ENCODE peak calls at places on chromosomes 11 and 22, in six cellular contexts. V is CD4-positive, alpha-beta memory T cell; D is HCT116; J is neural progenitor cell; U is IMR-90; H is body of pancreas. C is an unnamed sample.

GRCh38 chr11:36411202-36411640 is 98.9 kb downstream of the TRAF6 start:
- DNase-seq in H (no peak), J (no peak), U (no peak), D (no peak), V (no peak), C (no peak)

GRCh38 chr22:44389181-44389580 is 76.4 kb upstream of the SHISAL1 start:
- DNase-seq in U (no peak), H (no peak), D (no peak), J (no peak), V (no peak), C (no peak)

GRCh38 chr11:9577551-9577950 is 4.1 kb downstream of the WEE1 start:
- DNase-seq in U (peak; percentile 58), V (peak; percentile 29), H (no peak), J (no peak), D (no peak), C (peak; percentile 54)

GRCh38 chr11:72781063-72781312 is 12.9 kb downstream of the STARD10 start:
- DNase-seq in D (no peak), V (no peak), J (no peak), H (peak; percentile 81), U (no peak), C (no peak)

GRCh38 chr22:39242809-39243442 is 1.9 kb downstream of the PDGFB start:
- DNase-seq in U (no peak), V (peak; percentile 54), H (peak; percentile 83), D (no peak), J (peak; percentile 53), C (no peak)

GRCh38 chr11:134483857-134484256 is 71.8 kb upstream of the B3GAT1 start:
- DNase-seq in U (no peak), J (no peak), V (no peak), H (no peak), D (no peak), C (no peak)

GRCh38 chr11:67698247-67698646 is 23.8 kb upstream of the ALDH3B2 start:
- DNase-seq in H (no peak), V (no peak), J (no peak), U (no peak), D (peak; percentile 22), C (no peak)

GRCh38 chr11:587978-588380 is 11.7 kb downstream of the PHRF1 start:
- DNase-seq in H (no peak), D (no peak), U (peak; percentile 58), J (no peak), V (peak; percentile 61), C (peak; percentile 60)

GRCh38 chr22:24894220-24894975 is 52.1 kb downstream of the LHFPL7 start:
- DNase-seq in D (peak; percentile 89), H (peak; percentile 98), U (peak; percentile 68), V (no peak), J (no peak), C (peak; percentile 97)

GRCh38 chr11:132158091-132158490 is 787.7 kb downstream of the NTM start:
- DNase-seq in U (peak; percentile 14), D (no peak), J (peak; percentile 37), V (no peak), H (peak; percentile 8), C (peak; percentile 16)

GRCh38 chr11:125428486-125429173 is 67.4 kb downstream of the FEZ1 start:
- DNase-seq in V (no peak), D (no peak), H (no peak), J (no peak), U (no peak), C (no peak)

GRCh38 chr22:17945156-17945850 is 79.1 kb downstream of the MICAL3 start:
- DNase-seq in D (no peak), V (no peak), U (no peak), J (no peak), H (peak; percentile 34), C (no peak)

GRCh38 chr22:27218521-27218920 is 561.1 kb downstream of the MIAT start:
- DNase-seq in J (no peak), V (no peak), D (no peak), H (no peak), U (no peak), C (no peak)

GRCh38 chr22:49934891-49935557 is 16.6 kb downstream of the CRELD2 start:
- DNase-seq in H (peak; percentile 81), D (no peak), J (peak; percentile 65), V (peak; percentile 81), U (peak; percentile 39), C (peak; percentile 59)

GRCh38 chr11:101807521-101807920 is 107.3 kb upstream of the CEP126 start:
- DNase-seq in J (no peak), D (no peak), V (no peak), H (no peak), U (no peak), C (no peak)

GRCh38 chr22:32967285-32968101 is 90.7 kb downstream of the SYN3 start:
- DNase-seq in J (no peak), H (no peak), U (no peak), V (no peak), D (no peak), C (no peak)

GRCh38 chr11:26901162-26901561 is 92.8 kb upstream of the FIBIN start:
- DNase-seq in J (no peak), D (no peak), V (no peak), U (no peak), H (no peak), C (peak; percentile 13)

GRCh38 chr11:101717621-101718020 is 133.8 kb upstream of the TRPC6 start:
- DNase-seq in J (no peak), D (no peak), V (no peak), U (peak; percentile 11), H (no peak), C (no peak)

GRCh38 chr11:63142459-63142858 is 1.6 kb downstream of the SLC22A24 start:
- DNase-seq in D (no peak), V (no peak), J (no peak), U (no peak), H (no peak), C (no peak)

GRCh38 chr11:117822031-117822521 is 2.5 kb downstream of the FXYD2 start:
- DNase-seq in J (peak; percentile 68), V (peak; percentile 43), U (no peak), D (no peak), H (peak; percentile 74), C (no peak)

GRCh38 chr11:122405788-122406341 is 249.7 kb upstream of the UBASH3B start:
- DNase-seq in V (no peak), U (peak; percentile 81), D (no peak), J (no peak), H (no peak), C (peak; percentile 57)

DNA sequence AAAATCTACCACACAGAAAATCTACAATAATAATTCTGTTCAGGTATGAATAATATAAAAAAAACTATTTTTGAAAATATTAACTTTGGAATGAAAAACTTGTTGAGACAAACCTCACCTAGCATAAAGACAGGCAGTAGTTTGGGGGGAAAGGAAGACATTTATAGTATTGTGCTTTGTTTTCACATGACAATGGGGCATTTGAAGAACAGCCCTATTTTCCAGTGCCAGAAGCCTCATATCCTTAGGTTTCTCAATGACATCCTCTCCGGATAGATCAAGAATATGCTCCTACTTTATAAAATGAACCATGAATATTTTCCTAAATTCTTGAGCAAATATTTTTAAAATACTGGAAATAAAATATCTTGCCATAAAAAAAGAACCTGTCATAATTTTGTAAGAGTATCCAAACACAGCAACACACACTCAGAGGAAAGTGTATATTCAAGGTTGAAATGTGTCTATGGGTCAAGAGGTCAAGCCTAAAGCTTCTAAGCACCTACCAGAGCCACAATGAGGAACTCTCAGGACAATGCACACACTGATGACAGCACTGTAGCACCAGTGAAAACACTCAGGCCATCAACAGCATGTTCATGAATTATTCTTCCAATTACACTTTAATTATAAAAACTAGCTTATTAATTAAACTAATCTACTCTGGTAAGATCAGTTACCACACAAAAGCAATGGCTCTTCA is 68.7 kb downstream of the MRTFA start:
- DNase-seq in V (no peak), D (no peak), H (no peak), J (no peak), U (no peak), C (no peak)
- H3K27ac ChIP-seq in V (no peak overlapping the region), D (no peak overlapping the region), H (no peak overlapping the region), J (no peak overlapping the region), U (no peak overlapping the region), C (no peak overlapping the region)

DNA sequence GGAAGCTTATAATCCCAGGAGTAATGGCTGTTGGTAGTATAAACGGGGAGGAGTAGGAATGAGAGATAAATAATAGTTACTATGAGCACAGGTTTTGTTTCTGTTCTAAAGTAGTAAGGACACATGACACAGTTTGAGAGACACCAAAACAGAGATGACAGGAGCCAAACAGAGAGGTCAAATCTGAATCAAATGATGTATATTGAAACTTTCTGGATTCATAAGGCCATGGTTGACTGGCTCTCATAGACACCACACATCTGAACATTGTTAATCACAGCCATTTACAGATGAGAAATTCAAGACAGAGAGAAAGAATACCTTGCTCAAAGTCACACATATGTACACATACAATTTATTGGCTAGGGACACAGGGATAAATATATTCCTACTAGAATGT is 63.4 kb upstream of the UCP3 start:
- DNase-seq in U (no peak), V (no peak), H (no peak), J (no peak), D (no peak), C (no peak)
- H3K27ac ChIP-seq in U (no peak overlapping the region), V (no peak overlapping the region), H (no peak overlapping the region), J (no peak overlapping the region), D (no peak overlapping the region), C (no peak overlapping the region)

DNA sequence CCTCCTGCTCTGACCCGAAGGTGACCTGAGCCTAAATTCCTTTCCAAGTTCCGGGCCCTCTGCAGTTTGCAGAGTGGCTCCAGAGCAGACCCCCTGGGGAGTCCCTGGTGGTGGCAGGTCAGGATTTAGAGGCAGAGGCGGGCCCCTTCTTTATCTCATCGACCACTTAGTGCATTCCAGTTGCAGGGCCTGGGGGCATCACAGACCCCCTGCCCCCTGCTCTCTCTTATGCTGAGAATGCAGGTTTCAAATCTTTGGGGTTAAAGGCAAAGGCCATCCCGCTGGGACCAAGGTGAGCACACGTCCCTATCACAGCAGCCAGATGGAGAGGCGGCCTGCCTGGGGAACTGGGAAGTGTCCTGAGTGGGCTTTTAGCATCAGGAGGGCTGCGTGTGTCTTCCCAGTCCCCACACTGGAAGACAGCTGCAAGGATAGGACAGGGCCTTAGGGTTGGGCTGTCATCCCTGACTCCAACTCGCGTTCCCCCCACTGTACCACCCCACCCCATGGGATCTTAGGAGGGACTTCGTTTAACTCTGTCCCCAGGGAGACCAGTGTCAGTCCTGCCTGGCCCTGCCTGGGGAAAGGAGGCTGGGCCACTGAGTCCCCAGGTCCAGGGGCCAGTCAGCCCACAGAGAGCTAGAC is 11.3 kb downstream of the DERL3 start:
- DNase-seq in H (no peak), D (no peak), V (no peak), U (no peak), J (peak; percentile 1), C (no peak)
- H3K27ac ChIP-seq in H (no peak overlapping the region), D (no peak overlapping the region), V (no peak overlapping the region), U (no peak overlapping the region), J (no peak overlapping the region), C (peak overlapping the region; percentile 61)

DNA sequence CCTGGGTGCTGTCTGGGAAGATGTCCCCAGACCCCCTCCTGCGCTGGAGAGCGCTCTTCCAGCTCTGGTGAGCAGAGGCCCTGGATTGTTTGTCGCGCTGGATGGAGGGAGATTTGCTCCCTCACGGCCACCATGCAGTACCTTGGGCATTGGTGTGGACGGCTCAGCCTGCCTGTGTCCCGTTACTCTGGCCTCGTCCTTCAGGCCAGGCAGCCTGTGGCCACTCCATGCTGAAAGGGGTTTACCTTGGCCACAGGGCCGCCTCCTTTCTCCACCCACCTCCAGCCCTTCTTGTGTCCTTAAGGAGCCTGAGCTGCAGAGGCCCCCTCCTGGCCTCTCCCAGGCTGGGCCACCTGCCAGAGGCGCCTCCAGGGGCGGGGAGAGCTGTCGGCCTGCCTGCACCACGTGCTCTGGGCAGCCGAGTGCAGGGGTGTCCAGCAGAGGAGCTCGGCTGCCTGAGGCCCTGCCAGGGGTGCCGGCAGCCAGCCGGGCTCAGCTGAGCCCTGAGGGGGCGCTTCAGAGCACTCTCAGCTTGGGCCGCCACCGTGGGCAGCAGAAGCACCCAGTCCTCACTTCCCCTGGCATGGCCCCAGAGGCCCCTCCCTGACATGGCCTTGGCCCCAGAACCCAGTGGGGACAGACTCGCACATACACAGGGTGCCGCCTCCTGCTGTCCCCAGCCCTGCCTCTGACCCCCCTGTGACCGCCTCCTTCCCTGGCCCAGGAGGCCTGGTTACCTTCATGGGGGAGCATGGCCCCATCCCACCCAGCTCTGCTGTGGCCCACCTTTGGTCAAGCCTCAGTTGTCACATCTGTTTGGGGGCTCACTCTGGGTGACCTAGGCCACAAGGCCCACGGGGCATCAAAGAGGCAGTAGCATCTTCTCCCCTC is 3.4 kb downstream of the CCND1 start:
- DNase-seq in V (no peak), J (no peak), H (peak; percentile 72), U (peak; percentile 92), D (no peak), C (peak; percentile 94)
- H3K27ac ChIP-seq in V (no peak overlapping the region), J (no peak overlapping the region), H (peak overlapping the region; percentile 84), U (peak overlapping the region; percentile 38), D (peak overlapping the region; percentile 96), C (peak overlapping the region; percentile 95)

C was measured in fibroblast of lung.